ENCODE peak calls at places on chromosomes 2 and 18, in seven cellular contexts. S, V, L, B, F, J and D are unnamed samples.

GRCh38 chr2:26333286-26333685 is 12.7 kb upstream of the SELENOI start:
- DNase-seq in S (no peak), V (no peak), L (no peak), B (no peak), F (no peak), J (no peak), D (no peak)

GRCh38 chr18:10559566-10560456 is 34.0 kb downstream of the NAPG start:
- DNase-seq in S (no peak), V (no peak), L (peak), B (no peak), F (no peak), J (no peak), D (peak)

GRCh38 chr2:95722331-95722730 is 130.5 kb downstream of the TRIM43 start:
- DNase-seq in S (no peak), V (no peak), L (no peak), B (no peak), F (no peak), J (no peak), D (no peak)

GRCh38 chr2:33602216-33602830 is 3.2 kb upstream of the FAM98A start:
- DNase-seq in S (no peak), V (no peak), L (no peak), B (no peak), F (no peak), J (no peak), D (no peak)

GRCh38 chr2:118221952-118222594 is 133.8 kb downstream of the INSIG2 start:
- DNase-seq in S (peak), V (no peak), L (no peak), B (peak), F (peak), J (no peak), D (peak)

GRCh38 chr2:86301711-86302202 is 35.7 kb downstream of the REEP1 start:
- DNase-seq in S (no peak), V (no peak), L (no peak), B (no peak), F (no peak), J (no peak), D (peak)

GRCh38 chr2:173076557-173077345 is 1.1 kb downstream of the MAP3K20 start:
- DNase-seq in S (peak), V (peak), L (peak), B (peak), F (peak), J (peak), D (peak)

GRCh38 chr2:17814601-17815000 is 1.7 kb upstream of the MSGN1 start:
- DNase-seq in S (no peak), V (no peak), L (no peak), B (no peak), F (no peak), J (no peak), D (no peak)

GRCh38 chr2:217688494-217688893 is 314.3 kb downstream of the TNS1 start:
- DNase-seq in S (no peak), V (no peak), L (no peak), B (no peak), F (no peak), J (no peak), D (no peak)

GRCh38 chr18:27789406-27789805 is 387.5 kb downstream of the CDH2 start:
- DNase-seq in S (no peak), V (no peak), L (no peak), B (no peak), F (no peak), J (no peak), D (no peak)

GRCh38 chr18:77127769-77128671 is 4.6 kb downstream of the MBP start:
- DNase-seq in S (no peak), V (peak), L (no peak), B (peak), F (no peak), J (no peak), D (no peak)

GRCh38 chr2:9703701-9704221 is 73.0 kb upstream of the YWHAQ start:
- DNase-seq in S (peak), V (no peak), L (no peak), B (no peak), F (no peak), J (no peak), D (no peak)

GRCh38 chr2:217616936-217617335 is 385.9 kb downstream of the TNS1 start:
- DNase-seq in S (no peak), V (no peak), L (no peak), B (no peak), F (no peak), J (no peak), D (no peak)

GRCh38 chr2:239113164-239113563 is 265.3 kb downstream of the TWIST2 start:
- DNase-seq in S (peak), V (no peak), L (peak), B (no peak), F (no peak), J (peak), D (no peak)

GRCh38 chr18:9647496-9648323 is 33.4 kb upstream of the PPP4R1 start:
- DNase-seq in S (no peak), V (no peak), L (no peak), B (no peak), F (no peak), J (no peak), D (no peak)

GRCh38 chr18:44067201-44067600 is 613.5 kb upstream of the SETBP1 start:
- DNase-seq in S (no peak), V (no peak), L (no peak), B (no peak), F (no peak), J (no peak), D (no peak)

GRCh38 chr2:33728106-33728505 is 129.0 kb upstream of the FAM98A start:
- DNase-seq in S (no peak), V (no peak), L (no peak), B (no peak), F (no peak), J (no peak), D (no peak)

GRCh38 chr2:88011011-88011410 is 5.3 kb downstream of the RNU2-63P start:
- DNase-seq in S (no peak), V (no peak), L (no peak), B (no peak), F (no peak), J (no peak), D (no peak)

GRCh38 chr2:178419123-178419522 is 31.9 kb downstream of the PRKRA start:
- DNase-seq in S (no peak), V (no peak), L (no peak), B (no peak), F (no peak), J (no peak), D (no peak)

GRCh38 chr2:7860693-7861092 is 821.2 kb upstream of the ID2 start:
- DNase-seq in S (no peak), V (no peak), L (no peak), B (no peak), F (no peak), J (no peak), D (no peak)

GRCh38 chr2:231947694-231948093 is 13.8 kb upstream of the DIS3L2 start:
- DNase-seq in S (no peak), V (no peak), L (no peak), B (no peak), F (no peak), J (no peak), D (no peak)

GRCh38 chr2:228532233-228532632 is 350.7 kb upstream of the SPHKAP start:
- DNase-seq in S (no peak), V (no peak), L (no peak), B (no peak), F (no peak), J (no peak), D (no peak)

GRCh38 chr2:162197095-162197825 is 45.2 kb upstream of the GCG start:
- DNase-seq in S (no peak), V (no peak), L (no peak), B (no peak), F (no peak), J (no peak), D (no peak)

GRCh38 chr2:105398522-105399206 is at the start of gene FHL2:
- DNase-seq in S (peak), V (peak), L (peak), B (peak), F (peak), J (peak), D (peak)

GRCh38 chr2:75605770-75606535 is 40.6 kb upstream of the MRPL19 start:
- DNase-seq in S (no peak), V (no peak), L (no peak), B (peak), F (no peak), J (no peak), D (no peak)

GRCh38 chr2:75600418-75601088 is 39.8 kb upstream of the EVA1A start:
- DNase-seq in S (no peak), V (no peak), L (no peak), B (peak), F (no peak), J (no peak), D (no peak)

GRCh38 chr2:75602724-75603342 is 42.1 kb upstream of the EVA1A start:
- DNase-seq in S (no peak), V (no peak), L (no peak), B (peak), F (no peak), J (no peak), D (no peak)

GRCh38 chr2:75604479-75604878 is 42.1 kb upstream of the MRPL19 start:
- DNase-seq in S (no peak), V (no peak), L (no peak), B (no peak), F (no peak), J (no peak), D (no peak)

DNA sequence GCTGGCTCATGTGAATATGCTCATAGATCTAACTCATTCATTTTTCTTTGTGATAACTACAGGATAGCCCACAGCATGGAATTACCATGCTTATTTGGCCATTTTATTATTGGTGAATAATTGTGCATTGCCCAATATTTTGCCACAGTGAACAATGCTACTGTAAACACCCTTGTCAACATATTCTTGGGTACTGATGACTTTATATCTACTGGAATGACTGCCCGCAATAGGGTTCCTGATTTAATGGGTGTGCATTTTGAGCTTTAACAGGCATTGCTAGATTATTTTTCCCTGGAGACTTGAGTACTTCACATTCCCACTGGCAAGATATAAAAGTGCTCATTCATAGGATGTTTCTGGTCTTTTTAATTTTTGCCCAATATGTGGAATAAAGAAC is 42.7 kb upstream of the EVA1A start:
- DNase-seq in S (no peak), V (no peak), L (no peak), B (no peak), F (no peak), J (no peak), D (no peak)
- H3K27ac ChIP-seq in S (no peak), V (no peak), L (no peak), B (peak), F (no peak), J (no peak), D (no peak)

GRCh38 chr2:187349328-187349944 is 98.6 kb downstream of the CALCRL start:
- DNase-seq in S (no peak), V (no peak), L (no peak), B (no peak), F (no peak), J (no peak), D (no peak)
- H3K27ac ChIP-seq in S (no peak), V (no peak), L (no peak), B (no peak), F (no peak), J (peak), D (no peak)

GRCh38 chr2:196163285-196163684 is 8.1 kb downstream of the STK17B start:
- DNase-seq in S (no peak), V (no peak), L (no peak), B (no peak), F (no peak), J (no peak), D (no peak)
- H3K27ac ChIP-seq in S (peak), V (no peak), L (no peak), B (no peak), F (no peak), J (no peak), D (no peak)

DNA sequence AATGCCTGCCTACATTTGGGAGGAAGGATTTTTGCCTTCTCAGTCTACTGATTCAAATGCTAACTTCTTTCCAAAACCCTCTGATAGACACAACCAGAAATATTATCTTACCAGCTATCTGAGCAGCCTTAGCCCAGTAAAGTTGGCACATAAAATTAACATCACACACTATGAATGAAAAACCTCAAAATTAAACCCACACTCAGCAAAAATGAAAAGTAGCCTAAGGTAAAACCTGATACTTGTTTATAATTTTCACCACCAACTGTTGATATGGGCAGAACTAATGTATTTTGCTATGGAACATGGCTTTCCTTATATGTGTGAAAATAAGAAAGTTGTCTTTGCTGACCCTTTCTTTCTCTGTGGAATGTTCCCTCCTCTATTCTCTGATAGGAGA is 226.0 kb downstream of the DPP10 start:
- DNase-seq in S (no peak), V (no peak), L (no peak), B (no peak), F (no peak), J (no peak), D (no peak)
- H3K27ac ChIP-seq in S (no peak), V (no peak), L (no peak), B (no peak), F (no peak), J (no peak), D (no peak)

GRCh38 chr2:19125876-19126275 is 232.5 kb downstream of the OSR1 start:
- DNase-seq in S (no peak), V (no peak), L (no peak), B (no peak), F (no peak), J (no peak), D (no peak)

GRCh38 chr2:19127616-19128015 is 230.8 kb downstream of the OSR1 start:
- DNase-seq in S (no peak), V (no peak), L (no peak), B (no peak), F (no peak), J (no peak), D (no peak)

GRCh38 chr2:19124135-19124534 is 234.3 kb downstream of the OSR1 start:
- DNase-seq in S (no peak), V (no peak), L (no peak), B (no peak), F (no peak), J (no peak), D (no peak)

GRCh38 chr2:19128148-19128547 is 230.3 kb downstream of the OSR1 start:
- DNase-seq in S (no peak), V (no peak), L (no peak), B (no peak), F (no peak), J (no peak), D (no peak)

GRCh38 chr2:19126281-19126680 is 232.1 kb downstream of the OSR1 start:
- DNase-seq in S (no peak), V (no peak), L (no peak), B (no peak), F (no peak), J (no peak), D (no peak)
- H3K27ac ChIP-seq in S (no peak), V (no peak), L (no peak), B (no peak), F (no peak), J (no peak), D (no peak)

GRCh38 chr18:59699061-59699460 is 1.8 kb upstream of the CCBE1 start:
- DNase-seq in S (no peak), V (no peak), L (no peak), B (no peak), F (no peak), J (no peak), D (no peak)

GRCh38 chr18:59695551-59695950 is 1.7 kb downstream of the CCBE1 start:
- DNase-seq in S (no peak), V (no peak), L (no peak), B (no peak), F (no peak), J (no peak), D (no peak)

GRCh38 chr18:59696311-59697235 is 650 bp downstream of the CCBE1 start:
- DNase-seq in S (no peak), V (peak), L (peak), B (no peak), F (peak), J (peak), D (peak)

GRCh38 chr18:59699750-59700534 is 2.7 kb upstream of the CCBE1 start:
- DNase-seq in S (no peak), V (no peak), L (no peak), B (no peak), F (no peak), J (no peak), D (peak)

DNA sequence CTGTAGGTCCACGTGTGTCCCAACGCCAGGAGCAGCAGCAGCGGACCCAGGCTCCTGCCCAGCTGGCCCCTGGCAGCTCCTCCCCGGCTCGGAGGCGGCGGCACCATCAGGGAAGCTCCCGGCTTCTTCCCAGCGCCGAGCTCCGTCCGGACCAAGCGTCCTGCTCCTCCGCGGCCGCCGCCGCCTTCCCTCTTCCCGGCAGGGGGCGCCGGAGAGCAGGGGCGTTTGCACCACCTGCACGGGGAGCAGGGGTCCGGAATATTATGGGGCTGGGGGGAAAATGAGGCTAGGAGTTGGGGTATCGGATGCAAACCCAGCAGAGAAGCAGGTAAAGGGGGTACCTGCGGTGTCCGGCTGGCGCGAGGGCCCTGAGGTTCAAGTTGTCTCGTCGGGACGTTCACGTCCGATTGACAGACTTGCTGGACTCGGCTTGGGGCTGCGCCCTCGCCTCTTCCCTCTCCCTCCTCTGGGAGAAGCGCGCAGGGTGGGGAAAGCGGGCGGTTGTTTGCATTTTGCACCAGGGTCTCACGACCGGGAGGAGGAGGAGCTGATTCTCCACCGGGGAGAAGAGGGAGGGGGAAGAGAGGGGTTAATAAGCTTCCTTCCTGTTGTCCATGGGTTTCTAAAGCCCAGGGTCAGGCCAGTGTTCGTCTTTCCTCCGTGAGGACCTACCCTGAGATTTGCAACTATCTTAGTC is at the start of gene CCBE1:
- DNase-seq in S (peak), V (peak), L (peak), B (no peak), F (peak), J (peak), D (peak)
- H3K27ac ChIP-seq in S (peak), V (no peak), L (no peak), B (no peak), F (no peak), J (no peak), D (no peak)

GRCh38 chr2:205287316-205287715 is 395.0 kb upstream of the NRP2 start:
- DNase-seq in S (no peak), V (no peak), L (no peak), B (no peak), F (no peak), J (no peak), D (no peak)
- H3K27ac ChIP-seq in S (no peak), V (no peak), L (no peak), B (no peak), F (no peak), J (no peak), D (no peak)

DNA sequence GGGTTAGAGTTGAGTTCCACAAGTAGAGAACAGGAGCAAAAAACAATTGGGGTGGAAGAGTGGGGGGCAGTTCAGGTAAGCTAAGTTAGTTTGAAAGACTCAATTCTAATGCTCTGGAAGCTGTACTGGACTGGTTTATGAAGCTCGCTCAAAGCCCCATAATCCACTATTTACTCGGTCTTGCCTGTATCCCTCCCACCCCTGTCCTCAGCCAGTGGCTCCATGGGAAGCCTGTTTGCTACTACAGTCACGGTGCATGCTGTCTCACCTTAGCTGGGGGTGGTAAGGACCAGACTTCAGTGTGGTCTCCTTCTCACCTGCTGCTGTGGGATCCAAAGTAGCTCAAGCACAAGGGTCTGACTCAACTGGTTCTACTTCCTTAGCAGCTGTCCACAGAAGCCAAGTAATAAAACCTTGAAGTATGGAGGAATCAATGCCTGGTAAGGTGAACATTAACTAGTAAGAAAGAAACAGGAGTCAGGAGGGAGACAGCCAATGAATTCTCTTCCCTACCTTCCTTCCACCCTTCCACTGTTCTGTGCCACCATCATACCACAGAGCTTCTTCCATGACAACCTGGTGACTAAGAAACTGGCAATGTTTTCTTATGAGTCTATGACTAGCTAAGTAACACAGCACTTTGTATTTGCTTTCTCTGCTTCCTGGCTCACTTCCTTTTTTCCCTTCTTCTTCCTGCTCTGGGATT is 230.8 kb downstream of the SRBD1 start:
- DNase-seq in S (no peak), V (no peak), L (no peak), B (no peak), F (no peak), J (no peak), D (no peak)
- H3K27ac ChIP-seq in S (no peak), V (no peak), L (no peak), B (no peak), F (no peak), J (no peak), D (no peak)

GRCh38 chr2:134086594-134087219 is 167.2 kb upstream of the MGAT5 start:
- DNase-seq in S (no peak), V (no peak), L (no peak), B (no peak), F (no peak), J (no peak), D (no peak)
- H3K27ac ChIP-seq in S (no peak), V (no peak), L (no peak), B (no peak), F (no peak), J (peak), D (no peak)